ENCODE peak calls at places on chromosome 16, in five cellular contexts. One of them, this sample, is unnamed.

GRCh38 chr16:24589997-24590396 is 50.6 kb downstream of the RBBP6 start:
- DNase-seq in GM23338: no peak
- DNase-seq in AG09309: no peak
- DNase-seq in heart left ventricle: no peak
- DNase-seq in heart right ventricle: no peak
- DNase-seq in this sample: no peak

GRCh38 chr16:67653131-67654068 is 6.7 kb downstream of the ACD start:
- DNase-seq in AG09309: no peak
- DNase-seq in heart left ventricle: no peak
- DNase-seq in GM23338: no peak
- DNase-seq in heart right ventricle: no peak
- DNase-seq in this sample: no peak

GRCh38 chr16:67542464-67542863 is 13.8 kb downstream of the RIPOR1 start:
- DNase-seq in heart left ventricle: no peak
- DNase-seq in AG09309: no peak
- DNase-seq in heart right ventricle: peak
- DNase-seq in GM23338: peak
- DNase-seq in this sample: peak

GRCh38 chr16:55012793-55013192 is 82.1 kb downstream of the IRX5 start:
- DNase-seq in heart right ventricle: no peak
- DNase-seq in AG09309: no peak
- DNase-seq in GM23338: no peak
- DNase-seq in heart left ventricle: no peak
- DNase-seq in this sample: no peak

GRCh38 chr16:53642094-53642493 is 61.6 kb downstream of the RPGRIP1L start:
- DNase-seq in AG09309: no peak
- DNase-seq in heart right ventricle: no peak
- DNase-seq in GM23338: no peak
- DNase-seq in heart left ventricle: no peak
- DNase-seq in this sample: peak

GRCh38 chr16:79316004-79316458 is 284.5 kb downstream of the MAF start:
- DNase-seq in heart left ventricle: no peak
- DNase-seq in GM23338: no peak
- DNase-seq in heart right ventricle: no peak
- DNase-seq in AG09309: no peak
- DNase-seq in this sample: no peak

GRCh38 chr16:85392756-85393673 is 220.1 kb upstream of the GSE1 start:
- DNase-seq in AG09309: no peak
- DNase-seq in heart left ventricle: no peak
- DNase-seq in GM23338: no peak
- DNase-seq in heart right ventricle: no peak
- DNase-seq in this sample: no peak

GRCh38 chr16:59045496-59045895 is 311.4 kb upstream of the GOT2 start:
- DNase-seq in GM23338: no peak
- DNase-seq in AG09309: no peak
- DNase-seq in heart right ventricle: no peak
- DNase-seq in heart left ventricle: no peak
- DNase-seq in this sample: no peak

GRCh38 chr16:84788968-84789371 is 30.8 kb upstream of the CRISPLD2 start:
- DNase-seq in heart right ventricle: no peak
- DNase-seq in heart left ventricle: no peak
- DNase-seq in GM23338: no peak
- DNase-seq in AG09309: peak
- DNase-seq in this sample: no peak

GRCh38 chr16:30007378-30007895 is 3.4 kb downstream of the DOC2A start:
- DNase-seq in GM23338: no peak
- DNase-seq in heart right ventricle: no peak
- DNase-seq in heart left ventricle: no peak
- DNase-seq in AG09309: no peak
- DNase-seq in this sample: no peak

GRCh38 chr16:80536246-80536645 is 4.5 kb upstream of the DYNLRB2 start:
- DNase-seq in heart right ventricle: no peak
- DNase-seq in AG09309: no peak
- DNase-seq in heart left ventricle: no peak
- DNase-seq in GM23338: no peak
- DNase-seq in this sample: no peak

GRCh38 chr16:29710227-29711219 is 31.5 kb downstream of the QPRT start:
- DNase-seq in heart left ventricle: no peak
- DNase-seq in GM23338: peak
- DNase-seq in heart right ventricle: peak
- DNase-seq in AG09309: peak
- DNase-seq in this sample: no peak

GRCh38 chr16:914453-914852 is 56.3 kb downstream of the LMF1 start:
- DNase-seq in AG09309: no peak
- DNase-seq in heart left ventricle: no peak
- DNase-seq in GM23338: no peak
- DNase-seq in heart right ventricle: no peak
- DNase-seq in this sample: no peak

GRCh38 chr16:30112197-30113030 is 923 bp downstream of the GDPD3 start:
- DNase-seq in GM23338: peak
- DNase-seq in heart left ventricle: peak
- DNase-seq in heart right ventricle: no peak
- DNase-seq in AG09309: no peak
- DNase-seq in this sample: no peak

GRCh38 chr16:53952215-53953208 is 248.6 kb downstream of the FTO start:
- DNase-seq in AG09309: no peak
- DNase-seq in heart right ventricle: no peak
- DNase-seq in heart left ventricle: no peak
- DNase-seq in GM23338: no peak
- DNase-seq in this sample: no peak

GRCh38 chr16:54630284-54630967 is 300.2 kb upstream of the IRX5 start:
- DNase-seq in heart right ventricle: no peak
- DNase-seq in heart left ventricle: no peak
- DNase-seq in AG09309: peak
- DNase-seq in GM23338: no peak
- DNase-seq in this sample: no peak

GRCh38 chr16:53057658-53058057 is 2.9 kb downstream of the CHD9 start:
- DNase-seq in heart left ventricle: no peak
- DNase-seq in AG09309: no peak
- DNase-seq in GM23338: no peak
- DNase-seq in heart right ventricle: no peak
- DNase-seq in this sample: no peak

GRCh38 chr16:81956213-81956948 is 54.9 kb downstream of the SDR42E1 start:
- DNase-seq in heart right ventricle: no peak
- DNase-seq in heart left ventricle: no peak
- DNase-seq in AG09309: peak
- DNase-seq in GM23338: no peak
- DNase-seq in this sample: peak

GRCh38 chr16:2710711-2711231 is 9.3 kb downstream of the PRSS27 start:
- DNase-seq in GM23338: no peak
- DNase-seq in AG09309: no peak
- DNase-seq in heart right ventricle: no peak
- DNase-seq in heart left ventricle: no peak
- DNase-seq in this sample: no peak

GRCh38 chr16:84279871-84280270 is 14.8 kb upstream of the WFDC1 start:
- DNase-seq in heart left ventricle: no peak
- DNase-seq in AG09309: no peak
- DNase-seq in heart right ventricle: no peak
- DNase-seq in GM23338: no peak
- DNase-seq in this sample: no peak

GRCh38 chr16:73232555-73233422 is 184.9 kb upstream of the ZFHX3 start:
- DNase-seq in heart left ventricle: peak
- DNase-seq in AG09309: peak
- DNase-seq in heart right ventricle: peak
- DNase-seq in GM23338: no peak
- DNase-seq in this sample: no peak

DNA sequence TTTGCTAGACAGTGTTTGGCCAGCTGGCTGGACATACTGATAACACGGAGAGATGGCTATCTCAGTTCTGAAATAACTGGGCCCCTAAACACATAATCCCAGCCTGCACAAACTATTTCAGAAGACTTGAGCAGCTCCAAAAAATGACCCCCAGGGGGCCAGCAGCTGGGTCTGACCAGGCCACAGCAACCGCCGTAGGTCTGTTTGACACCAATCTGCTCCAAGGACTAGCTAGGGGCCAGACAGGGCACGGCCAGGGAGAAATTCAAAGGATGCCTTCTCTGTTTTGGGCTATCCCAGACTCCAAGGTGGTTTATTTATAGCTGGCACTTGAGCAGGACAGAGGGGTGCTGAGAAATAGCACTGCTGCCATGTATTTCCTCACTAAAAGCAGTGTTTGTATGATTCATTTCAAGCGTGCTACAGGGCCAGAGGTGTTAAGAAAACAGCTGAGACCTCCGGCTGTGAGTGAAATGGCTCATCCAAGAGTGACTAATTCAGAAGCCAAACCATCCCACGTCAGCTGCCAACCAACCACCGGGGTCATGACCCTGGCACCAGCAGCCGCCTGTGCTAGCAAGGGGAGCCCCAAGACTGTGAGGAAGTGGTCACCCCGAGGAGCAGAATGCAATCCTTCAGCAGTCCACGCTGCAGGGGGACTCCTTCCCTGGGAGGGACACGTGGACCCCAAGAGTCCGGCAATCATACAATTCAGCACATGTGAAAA is 5.7 kb downstream of the GGA2 start:
- DNase-seq in heart left ventricle: no peak
- DNase-seq in AG09309: peak
- DNase-seq in GM23338: peak
- DNase-seq in heart right ventricle: peak
- DNase-seq in this sample: peak
- H3K4me3 ChIP-seq in heart left ventricle: no peak
- H3K4me3 ChIP-seq in AG09309: no peak
- H3K4me3 ChIP-seq in GM23338: no peak
- H3K4me3 ChIP-seq in heart right ventricle: no peak
- H3K4me3 ChIP-seq in this sample: no peak

DNA sequence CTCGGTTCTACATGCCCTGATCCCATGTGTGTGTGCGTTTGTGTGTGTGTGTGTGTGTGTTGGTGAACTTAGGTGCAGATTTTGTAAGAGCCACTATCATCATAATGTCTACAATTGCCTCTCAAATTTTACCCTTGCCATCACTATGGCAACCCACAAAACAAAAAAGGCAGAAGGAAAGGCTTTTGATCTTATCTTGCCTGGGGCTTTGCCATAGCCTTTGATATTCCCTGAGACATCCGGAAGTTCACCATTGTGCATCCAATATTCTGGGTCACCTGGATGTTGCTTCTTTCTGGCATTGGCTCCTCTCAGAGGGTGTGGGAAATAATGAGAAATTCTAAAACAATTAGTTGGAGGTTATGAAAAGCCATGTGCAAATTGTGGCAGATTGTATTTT is 114.7 kb downstream of the HAPSTR1 start:
- DNase-seq in heart left ventricle: no peak
- DNase-seq in GM23338: no peak
- DNase-seq in AG09309: no peak
- DNase-seq in heart right ventricle: no peak
- DNase-seq in this sample: no peak
- TF ChIP-seq CTCF in heart left ventricle: no peak
- TF ChIP-seq CTCF in GM23338: no peak
- TF ChIP-seq CTCF in AG09309: no peak
- TF ChIP-seq CTCF in heart right ventricle: no peak
- TF ChIP-seq CTCF in this sample: no peak

GRCh38 chr16:88940196-88941050 is 36.6 kb downstream of the CBFA2T3 start:
- DNase-seq in heart right ventricle: no peak
- DNase-seq in AG09309: no peak
- DNase-seq in GM23338: peak
- DNase-seq in heart left ventricle: no peak
- DNase-seq in this sample: no peak
- H3K4me3 ChIP-seq in heart right ventricle: peak
- H3K4me3 ChIP-seq in AG09309: no peak
- H3K4me3 ChIP-seq in GM23338: peak
- H3K4me3 ChIP-seq in heart left ventricle: peak
- H3K4me3 ChIP-seq in this sample: peak

GRCh38 chr16:15041260-15042011 is 14.4 kb downstream of the NTAN1 start:
- DNase-seq in heart left ventricle: peak
- DNase-seq in GM23338: peak
- DNase-seq in AG09309: peak
- DNase-seq in heart right ventricle: peak
- DNase-seq in this sample: peak
- TF ChIP-seq CTCF in heart left ventricle: no peak
- TF ChIP-seq CTCF in GM23338: no peak
- TF ChIP-seq CTCF in AG09309: peak
- TF ChIP-seq CTCF in heart right ventricle: no peak
- TF ChIP-seq CTCF in this sample: no peak

GRCh38 chr16:28569968-28570752 is 16.4 kb downstream of the SGF29 start:
- DNase-seq in AG09309: no peak
- DNase-seq in heart left ventricle: no peak
- DNase-seq in GM23338: no peak
- DNase-seq in heart right ventricle: no peak
- DNase-seq in this sample: no peak

GRCh38 chr16:28569011-28569410 is 15.3 kb downstream of the SGF29 start:
- DNase-seq in AG09309: no peak
- DNase-seq in GM23338: no peak
- DNase-seq in heart right ventricle: no peak
- DNase-seq in heart left ventricle: no peak
- DNase-seq in this sample: no peak

GRCh38 chr16:28563218-28563617 is 9.5 kb downstream of the SGF29 start:
- DNase-seq in AG09309: no peak
- DNase-seq in GM23338: no peak
- DNase-seq in heart right ventricle: no peak
- DNase-seq in heart left ventricle: no peak
- DNase-seq in this sample: no peak

GRCh38 chr16:28562199-28562598 is 8.5 kb downstream of the SGF29 start:
- DNase-seq in GM23338: no peak
- DNase-seq in heart right ventricle: no peak
- DNase-seq in heart left ventricle: no peak
- DNase-seq in AG09309: no peak
- DNase-seq in this sample: no peak

DNA sequence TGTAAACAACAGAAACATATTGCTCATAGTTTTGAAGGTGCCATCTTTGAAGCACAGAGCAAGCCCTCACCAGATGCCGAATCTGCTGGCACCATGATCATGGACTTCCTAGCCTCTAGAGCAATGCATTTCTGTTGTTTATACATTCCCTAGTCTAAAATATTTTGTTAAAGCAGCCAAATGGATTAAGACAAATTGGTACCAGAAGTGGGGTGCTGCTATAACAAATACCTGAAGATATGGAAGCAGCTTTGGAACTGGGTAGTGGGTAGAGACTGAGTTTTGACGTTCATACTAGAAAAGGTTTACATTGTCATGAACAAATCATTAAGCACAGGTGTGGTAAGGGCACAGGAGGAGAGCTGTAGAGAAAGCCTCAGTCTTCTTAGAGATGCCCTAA is 13.6 kb downstream of the SGF29 start:
- DNase-seq in heart right ventricle: no peak
- DNase-seq in GM23338: no peak
- DNase-seq in heart left ventricle: no peak
- DNase-seq in AG09309: no peak
- DNase-seq in this sample: no peak
- H3K4me3 ChIP-seq in heart right ventricle: no peak
- H3K4me3 ChIP-seq in GM23338: no peak
- H3K4me3 ChIP-seq in heart left ventricle: no peak
- H3K4me3 ChIP-seq in AG09309: no peak
- H3K4me3 ChIP-seq in this sample: no peak

GRCh38 chr16:10383626-10384025 is 2.2 kb upstream of the ATF7IP2 start:
- DNase-seq in heart right ventricle: no peak
- DNase-seq in GM23338: no peak
- DNase-seq in heart left ventricle: no peak
- DNase-seq in AG09309: no peak
- DNase-seq in this sample: no peak
- TF ChIP-seq CTCF in heart right ventricle: no peak
- TF ChIP-seq CTCF in GM23338: no peak
- TF ChIP-seq CTCF in heart left ventricle: no peak
- TF ChIP-seq CTCF in AG09309: no peak
- TF ChIP-seq CTCF in this sample: no peak

DNA sequence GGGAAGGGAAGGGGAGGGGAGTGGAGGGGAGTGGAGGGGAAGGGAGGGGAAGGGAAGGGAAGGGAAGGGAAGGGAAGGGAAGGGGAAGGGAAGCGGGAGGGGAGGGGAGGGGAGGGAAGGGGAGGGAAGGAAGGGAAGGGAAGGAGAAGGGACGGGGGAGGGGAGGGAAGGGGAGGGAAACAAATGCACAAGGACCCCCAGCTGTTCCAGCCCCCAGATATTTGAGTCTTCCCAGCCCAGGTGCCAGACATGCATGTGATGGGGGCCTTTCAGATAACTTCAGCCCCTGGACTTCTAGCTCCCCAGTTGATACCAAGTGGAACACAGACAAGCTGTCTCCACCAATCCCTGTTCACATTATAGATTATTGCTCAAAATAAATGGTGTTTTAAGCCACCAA is 14.7 kb upstream of the KDM8 start:
- DNase-seq in AG09309: no peak
- DNase-seq in heart left ventricle: no peak
- DNase-seq in heart right ventricle: no peak
- DNase-seq in GM23338: no peak
- DNase-seq in this sample: no peak
- H3K4me3 ChIP-seq in AG09309: no peak
- H3K4me3 ChIP-seq in heart left ventricle: no peak
- H3K4me3 ChIP-seq in heart right ventricle: no peak
- H3K4me3 ChIP-seq in GM23338: no peak
- H3K4me3 ChIP-seq in this sample: no peak

This sample was measured in lung.